ENCODE peak calls at places on chromosomes 2 and 18, in eight cellular contexts. I is WERI-Rb-1; N is RPMI7951; T is HEK293T; K is RCC 7860; M is stimulated activated CD4-positive, alpha-beta T cell treated with anti-CD3 and anti-CD28 coated beads, Interleukin-15, amount 100 ng/mL, for 24 hours; W is AG08396; C is left lung. Q is an unnamed sample.

GRCh38 chr2:171411791-171412483 is 21.9 kb downstream of the METTL8 start:
- DNase-seq in M (no peak), K (no peak), I (no peak), T (no peak), N (no peak), C (no peak), W (no peak), Q (no peak)

GRCh38 chr18:3493501-3494244 is 43.7 kb downstream of the TGIF1 start:
- DNase-seq in K (no peak), T (no peak), C (no peak), I (no peak), M (no peak), W (no peak), N (no peak), Q (no peak)

GRCh38 chr18:68928762-68929675 is 131.1 kb downstream of the CCDC102B start:
- DNase-seq in C (no peak), T (no peak), W (no peak), K (no peak), N (no peak), I (no peak), M (no peak), Q (no peak)

GRCh38 chr2:144444418-144444817 is 75.5 kb downstream of the ZEB2 start:
- DNase-seq in W (no peak), K (no peak), I (no peak), T (no peak), M (no peak), C (no peak), N (no peak), Q (no peak)

GRCh38 chr18:73093687-73094250 is 226.0 kb upstream of the NETO1 start:
- DNase-seq in C (no peak), M (no peak), W (no peak), T (no peak), K (no peak), I (no peak), N (no peak), Q (no peak)

GRCh38 chr2:37659723-37660122 is 11.7 kb downstream of the CDC42EP3 start:
- DNase-seq in W (no peak), N (no peak), C (no peak), K (no peak), I (no peak), T (no peak), M (no peak), Q (no peak)

GRCh38 chr2:72138011-72138881 is 9.4 kb downstream of the CYP26B1 start:
- DNase-seq in N (peak), T (no peak), I (peak), C (peak), M (no peak), W (no peak), K (no peak), Q (no peak)

GRCh38 chr2:73285162-73285739 is 973 bp upstream of the FBXO41 start:
- DNase-seq in T (no peak), I (no peak), N (no peak), M (no peak), C (peak), K (no peak), W (no peak), Q (peak)

GRCh38 chr2:7825591-7826312 is 856.1 kb upstream of the ID2 start:
- DNase-seq in M (peak), T (no peak), K (peak), W (peak), N (peak), C (no peak), I (no peak), Q (peak)

GRCh38 chr2:131046580-131047274 is 46.5 kb downstream of the FAM168B start:
- DNase-seq in W (no peak), T (no peak), I (no peak), M (no peak), N (no peak), K (no peak), C (no peak), Q (no peak)

GRCh38 chr2:143431316-143431715 is 302.1 kb downstream of the ARHGAP15 start:
- DNase-seq in T (no peak), M (no peak), W (no peak), N (no peak), I (no peak), C (no peak), K (no peak), Q (no peak)

GRCh38 chr2:20110876-20111275 is 59.4 kb upstream of the LAPTM4A start:
- DNase-seq in C (no peak), K (no peak), W (no peak), M (no peak), I (peak), N (no peak), T (no peak), Q (no peak)

GRCh38 chr2:239820836-239821693 is 204.1 kb downstream of the NDUFA10 start:
- DNase-seq in T (no peak), C (no peak), I (peak), M (no peak), W (no peak), K (no peak), N (no peak), Q (no peak)

GRCh38 chr2:10006248-10007147 is 36.9 kb upstream of the KLF11 start:
- DNase-seq in C (peak), W (peak), T (no peak), K (peak), M (no peak), I (peak), N (no peak), Q (no peak)

GRCh38 chr2:30511122-30512083 is 64.4 kb downstream of the LCLAT1 start:
- DNase-seq in M (no peak), K (no peak), C (no peak), W (peak), I (no peak), N (peak), T (no peak), Q (no peak)

GRCh38 chr2:72415256-72415655 is 267.6 kb upstream of the CYP26B1 start:
- DNase-seq in I (no peak), W (peak), N (peak), T (no peak), K (no peak), C (no peak), M (no peak), Q (no peak)

GRCh38 chr2:220998156-220998555 is 573.9 kb downstream of the EPHA4 start:
- DNase-seq in T (no peak), W (no peak), N (no peak), C (no peak), K (no peak), M (no peak), I (no peak), Q (no peak)

GRCh38 chr2:32485399-32485798 is 128.6 kb downstream of the BIRC6 start:
- DNase-seq in W (no peak), C (no peak), M (no peak), T (no peak), I (no peak), K (no peak), N (no peak), Q (no peak)

GRCh38 chr2:216279011-216279410 is 93.3 kb downstream of the MARCHF4 start:
- DNase-seq in W (no peak), N (no peak), T (no peak), K (no peak), I (no peak), C (no peak), M (no peak), Q (no peak)

GRCh38 chr2:118847447-118848172 is at the start of gene EN1:
- DNase-seq in W (no peak), T (peak), K (no peak), N (peak), C (no peak), M (peak), I (no peak), Q (no peak)

Q was measured in stimulated activated naive CD8-positive, alpha-beta T cell treated with anti-CD3 and anti-CD28 coated beads, Interleukin-15, Interleukin-2, amounts not matched to agents 100 U/mL and 50 U/mL, for 24 hours.